ENCODE peak calls at places on chromosomes 7 and 10, in nine cellular contexts. M is body of pancreas; K is tibial nerve; Q is GM23248; G is cardiac muscle cell; X is testis; C is DND-41; Z is effector memory CD4-positive, alpha-beta T cell; I is naive thymus-derived CD4-positive, alpha-beta T cell. E is an unnamed sample. For H3K9me3 and H3K27me3, the result is how much of the 10 kb centered on the place peaks cover.

GRCh38 chr10:4810093-4810492 is 15.9 kb upstream of the AKR1E2 start:
- DNase-seq in I (no peak), M (no peak), C (no peak), G (no peak), Z (no peak), X (no peak), K (no peak), Q (no peak), E (no peak)

GRCh38 chr7:98120559-98120958 is 13.9 kb downstream of the LMTK2 start:
- DNase-seq in C (no peak), G (peak), M (no peak), Z (no peak), K (no peak), X (no peak), Q (no peak), I (no peak), E (no peak)

GRCh38 chr7:102439963-102440795 is 6.8 kb downstream of the ORAI2 start:
- DNase-seq in G (no peak), I (no peak), Q (peak), Z (no peak), M (no peak), K (no peak), X (no peak), C (no peak), E (no peak)

GRCh38 chr10:79435271-79436065 is 10.0 kb downstream of the ZCCHC24 start:
- DNase-seq in Q (peak), K (no peak), M (no peak), X (no peak), Z (no peak), G (peak), I (no peak), C (no peak), E (no peak)

GRCh38 chr7:86148501-86148900 is 495.2 kb upstream of the GRM3 start:
- DNase-seq in X (no peak), Z (no peak), Q (no peak), K (no peak), I (no peak), C (no peak), M (no peak), G (no peak), E (no peak)

GRCh38 chr7:35761882-35762720 is 38.8 kb upstream of the SEPTIN7 start:
- DNase-seq in C (no peak), M (no peak), I (no peak), Q (peak), Z (no peak), X (no peak), G (no peak), K (no peak), E (no peak)

GRCh38 chr7:101733713-101734475 is 83.5 kb upstream of the CUX1 start:
- DNase-seq in K (no peak), Z (no peak), Q (peak), M (peak), G (peak), X (peak), C (no peak), I (no peak), E (peak)

GRCh38 chr10:102400061-102400460 is 4.6 kb downstream of the NFKB2 start:
- DNase-seq in M (no peak), K (no peak), C (no peak), Q (no peak), I (no peak), G (no peak), X (no peak), Z (no peak), E (no peak)

GRCh38 chr10:27188897-27189296 is 33.7 kb downstream of the MASTL start:
- DNase-seq in Z (no peak), K (no peak), G (no peak), M (no peak), I (no peak), X (no peak), Q (no peak), C (no peak), E (no peak)

GRCh38 chr7:33072471-33072870 is 9.9 kb upstream of the NT5C3A start:
- DNase-seq in Z (no peak), X (no peak), M (no peak), K (no peak), C (no peak), Q (peak), I (no peak), G (no peak), E (no peak)

GRCh38 chr7:48035967-48036478 is 680 bp downstream of the C7orf57 start:
- DNase-seq in C (no peak), X (peak), G (peak), Z (no peak), I (peak), M (peak), K (no peak), Q (peak), E (no peak)

GRCh38 chr10:119203006-119203405 is 4.4 kb upstream of the GRK5 start:
- DNase-seq in Q (peak), Z (no peak), G (no peak), C (no peak), X (no peak), K (no peak), M (no peak), I (no peak), E (no peak)

GRCh38 chr7:102284891-102285540 is 1.7 kb upstream of the SH2B2 start:
- DNase-seq in K (no peak), I (no peak), Z (no peak), Q (no peak), G (no peak), X (no peak), M (no peak), C (no peak), E (no peak)

GRCh38 chr10:119030421-119031250 is 1.1 kb downstream of the NANOS1 start:
- DNase-seq in M (peak), X (peak), Z (peak), I (peak), K (no peak), C (peak), G (peak), Q (peak), E (peak)

DNA sequence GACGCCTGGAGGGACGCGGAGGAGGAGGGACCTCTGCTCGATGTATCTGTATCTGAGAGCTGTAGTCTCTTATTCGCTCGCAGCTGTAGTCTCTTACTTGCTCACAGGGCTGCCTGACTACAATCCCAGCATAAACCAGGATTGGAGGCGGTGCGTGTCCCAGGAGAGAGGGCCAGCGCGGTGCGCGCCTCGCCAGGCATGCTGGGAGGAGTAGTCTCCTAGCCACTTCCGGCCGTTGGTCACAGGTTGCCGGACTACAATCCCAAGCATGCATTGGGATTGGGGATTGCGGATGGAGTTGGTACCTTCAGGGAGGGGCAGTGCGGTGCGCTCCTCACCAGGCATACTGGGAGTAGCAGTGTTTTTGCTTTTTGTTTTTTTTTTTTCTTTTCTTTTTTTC is 421.7 kb upstream of the NUPR2 start:
- DNase-seq in C (no peak), G (no peak), M (no peak), K (no peak), Z (no peak), X (peak), I (no peak), Q (no peak), E (no peak)
- H3K9me3 ChIP-seq in C (under half), G (under half), M (under half), K (under half), Z (under half), X (under half), I (under half), Q (under half), E (under half)

GRCh38 chr7:45157286-45157652 is 322 bp upstream of the RAMP3 start:
- DNase-seq in Z (no peak), G (no peak), C (no peak), K (no peak), M (no peak), Q (no peak), I (no peak), X (no peak), E (no peak)

GRCh38 chr7:45159296-45159695 is 1.7 kb downstream of the RAMP3 start:
- DNase-seq in Q (no peak), K (no peak), I (no peak), Z (no peak), G (no peak), X (no peak), C (no peak), M (no peak), E (no peak)

GRCh38 chr7:45155941-45156340 is 1.6 kb upstream of the RAMP3 start:
- DNase-seq in G (no peak), K (no peak), C (no peak), Q (no peak), Z (no peak), X (no peak), I (no peak), M (no peak), E (no peak)

GRCh38 chr7:45156516-45157272 is 897 bp upstream of the RAMP3 start:
- DNase-seq in M (no peak), I (no peak), K (no peak), Z (no peak), C (no peak), G (no peak), Q (no peak), X (no peak), E (no peak)

DNA sequence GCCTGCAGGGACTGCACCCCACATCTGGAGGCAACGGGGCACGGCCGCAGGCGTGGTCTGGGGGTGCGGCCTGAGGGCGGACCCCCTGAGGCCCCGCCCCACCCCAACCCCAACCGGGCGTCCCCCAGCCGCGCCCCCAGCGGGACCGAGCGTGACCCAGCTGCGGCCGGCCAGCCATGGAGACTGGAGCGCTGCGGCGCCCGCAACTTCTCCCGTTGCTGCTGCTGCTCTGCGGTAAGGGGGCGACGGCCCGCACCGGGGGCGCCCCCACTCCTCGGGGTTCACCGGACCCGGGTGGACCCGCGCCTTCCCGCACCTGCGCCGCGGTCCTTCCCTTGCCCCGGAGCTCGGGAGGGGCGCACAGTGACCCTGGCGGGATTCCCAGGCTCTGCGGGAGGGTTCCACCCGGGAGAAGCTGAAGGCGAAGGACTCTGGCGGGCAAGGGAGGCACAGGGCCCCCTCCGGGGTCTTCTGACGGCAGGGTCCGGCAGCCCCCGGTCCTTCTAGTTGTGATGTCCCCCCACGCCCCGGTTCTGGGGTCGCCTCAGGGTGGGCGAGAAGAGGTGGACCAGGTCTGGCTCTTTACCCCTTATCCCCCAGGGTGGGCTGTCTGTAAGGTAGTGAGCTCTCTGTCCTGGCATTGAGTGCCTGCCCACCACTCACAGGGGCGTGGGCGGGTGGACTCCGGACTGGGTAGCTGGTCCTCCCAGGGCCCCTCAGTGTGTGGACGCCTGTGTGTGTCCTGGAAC is at the start of gene RAMP3:
- DNase-seq in G (peak), Z (no peak), I (no peak), M (no peak), C (no peak), X (no peak), K (no peak), Q (peak), E (no peak)
- H3K4me3 ChIP-seq in G (peak), Z (no peak), I (no peak), M (no peak), C (no peak), X (peak), K (peak), Q (no peak), E (no peak)

GRCh38 chr7:139488810-139489209 is 5.3 kb upstream of the KLRG2 start:
- DNase-seq in M (no peak), I (no peak), Z (no peak), K (no peak), X (no peak), C (no peak), Q (peak), G (no peak), E (no peak)
- H3K27me3 ChIP-seq in M (under half), I (under half), Z (under half), K (under half), X (under half), C (under half), Q (under half), G (half or more), E (under half)

DNA sequence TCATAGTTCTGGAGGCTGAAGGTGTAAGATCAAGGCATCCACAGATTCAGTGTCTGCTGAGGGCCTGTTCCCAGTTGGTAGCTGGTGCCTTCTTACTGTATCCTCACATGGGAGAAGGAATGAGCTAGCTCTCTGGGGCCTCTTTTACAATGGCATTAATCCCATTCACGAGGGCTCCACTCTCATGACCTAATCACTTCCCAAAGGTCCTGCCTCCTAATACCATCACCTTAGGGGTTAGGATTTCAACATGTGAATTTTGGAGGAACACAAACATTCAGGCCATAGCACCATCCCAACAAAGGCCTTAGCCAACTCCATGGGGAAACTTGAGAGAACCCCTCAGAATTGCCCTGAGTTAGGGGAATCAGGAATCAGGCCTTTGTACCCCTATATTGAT is 66.1 kb upstream of the CREB5 start:
- DNase-seq in M (no peak), Z (no peak), X (no peak), C (no peak), I (no peak), Q (no peak), K (no peak), G (no peak), E (no peak)
- H3K9me3 ChIP-seq in M (under half), Z (under half), X (under half), C (under half), I (under half), Q (under half), K (under half), G (under half), E (under half)

GRCh38 chr10:69181433-69181832 is 1.4 kb downstream of the SUPV3L1 start:
- DNase-seq in M (no peak), K (no peak), I (no peak), C (no peak), G (no peak), X (no peak), Z (no peak), Q (peak), E (no peak)
- H3K4me3 ChIP-seq in M (no peak), K (peak), I (peak), C (peak), G (peak), X (no peak), Z (peak), Q (peak), E (peak)

GRCh38 chr7:151946932-151947331 is 9.3 kb upstream of the GALNTL5 start:
- DNase-seq in K (no peak), G (no peak), I (no peak), Z (no peak), X (no peak), M (no peak), C (no peak), Q (no peak), E (no peak)
- H3K27me3 ChIP-seq in K (under half), G (under half), I (under half), Z (under half), X (under half), M (under half), C (under half), Q (under half), E (under half)

GRCh38 chr7:157726764-157727163 is 390.0 kb downstream of the DNAJB6 start:
- DNase-seq in M (no peak), G (no peak), Q (no peak), I (no peak), K (no peak), C (no peak), X (no peak), Z (no peak), E (no peak)

GRCh38 chr7:157729566-157729965 is 392.8 kb downstream of the DNAJB6 start:
- DNase-seq in Z (no peak), G (no peak), C (no peak), Q (no peak), M (no peak), I (no peak), K (no peak), X (no peak), E (no peak)

GRCh38 chr7:157734926-157735640 is 398.3 kb downstream of the DNAJB6 start:
- DNase-seq in G (no peak), C (no peak), Q (no peak), K (no peak), Z (no peak), X (no peak), M (no peak), I (no peak), E (no peak)

GRCh38 chr7:157727964-157728615 is 391.3 kb downstream of the DNAJB6 start:
- DNase-seq in I (no peak), Z (no peak), G (no peak), K (no peak), X (no peak), C (no peak), M (no peak), Q (no peak), E (no peak)

DNA sequence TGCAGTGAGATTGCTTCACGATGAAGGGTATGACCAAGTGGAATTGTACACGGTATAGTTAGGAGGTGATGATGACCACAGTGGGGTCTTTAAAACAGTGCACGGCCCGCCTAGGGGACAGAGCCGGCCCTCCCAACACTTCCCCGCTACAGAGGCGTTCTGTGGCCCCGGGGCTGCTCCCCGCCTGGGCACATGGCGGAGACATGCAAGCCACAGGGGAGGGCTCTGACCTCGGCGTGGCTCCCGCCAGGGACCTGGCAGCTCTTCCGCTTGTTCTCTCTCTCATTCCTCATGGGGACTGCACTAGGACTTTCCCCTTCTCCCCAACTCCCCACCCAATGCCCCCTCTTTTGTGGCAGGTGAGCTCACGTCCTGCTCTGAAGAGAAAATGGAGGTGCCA is 393.8 kb downstream of the DNAJB6 start:
- DNase-seq in M (no peak), C (no peak), K (no peak), Q (no peak), Z (no peak), I (no peak), G (no peak), X (no peak), E (no peak)
- H3K9me3 ChIP-seq in M (under half), C (under half), K (under half), Q (under half), Z (under half), I (under half), G (under half), X (under half), E (under half)

DNA sequence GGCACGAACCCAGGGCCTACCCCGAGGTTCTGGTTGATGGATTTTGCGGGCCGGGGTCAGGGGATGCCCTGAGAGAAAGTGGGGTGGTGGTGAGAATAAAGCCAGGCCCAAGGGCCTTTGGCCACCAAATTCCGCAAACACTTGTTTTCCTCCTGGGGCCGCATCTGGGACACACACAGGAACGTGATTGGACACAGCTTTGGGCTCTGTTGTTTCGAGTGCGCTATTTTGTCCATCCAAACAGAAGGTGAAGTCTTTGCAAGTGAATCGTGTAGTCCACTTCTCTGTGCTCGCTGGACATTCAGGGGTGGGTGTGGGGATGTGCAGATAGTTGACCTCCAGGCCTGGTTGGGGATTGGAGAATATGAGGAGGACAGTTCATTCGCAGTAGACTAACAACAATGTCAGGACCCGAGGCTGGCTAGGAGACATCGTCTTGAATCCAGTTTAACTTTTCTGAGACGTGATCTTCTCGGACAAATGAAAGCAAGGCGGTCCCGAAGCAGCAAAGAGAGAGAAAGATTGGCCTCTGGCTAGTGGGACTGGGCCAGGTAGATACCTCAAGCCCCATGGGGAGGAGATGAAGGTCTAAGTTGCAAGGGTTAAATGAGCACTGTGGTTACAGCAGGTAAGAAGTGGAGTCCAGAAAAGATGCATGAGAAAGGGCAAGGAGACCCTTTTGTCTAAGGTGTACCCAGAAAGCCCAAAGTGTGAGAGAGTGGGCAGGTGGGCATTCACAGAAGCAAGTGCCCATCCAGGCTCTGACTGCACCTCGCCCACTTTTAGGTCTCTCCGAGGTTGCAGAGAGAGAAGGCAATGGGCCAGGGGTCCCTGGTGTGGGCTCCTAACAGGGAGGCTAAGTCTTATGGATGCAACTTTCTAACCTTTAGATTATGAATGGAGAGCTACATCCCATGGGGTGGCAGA is 761 bp upstream of the FAM131B start:
- DNase-seq in I (no peak), Q (no peak), G (no peak), M (no peak), Z (no peak), C (no peak), X (no peak), K (no peak), E (no peak)
- H3K4me3 ChIP-seq in I (no peak), Q (no peak), G (peak), M (no peak), Z (peak), C (peak), X (no peak), K (peak), E (no peak)

GRCh38 chr7:157112706-157113105 is 26.0 kb upstream of the UBE3C start:
- DNase-seq in M (no peak), Z (no peak), Q (no peak), I (no peak), K (no peak), C (no peak), X (no peak), G (no peak), E (no peak)
- H3K27me3 ChIP-seq in M (under half), Z (under half), Q (under half), I (under half), K (under half), C (under half), X (under half), G (under half), E (under half)

GRCh38 chr10:131113892-131114291 is 197.6 kb downstream of the TCERG1L start:
- DNase-seq in G (no peak), K (no peak), I (no peak), X (no peak), Q (no peak), M (no peak), Z (no peak), C (no peak), E (no peak)
- H3K9me3 ChIP-seq in G (under half), K (under half), I (under half), X (under half), Q (under half), M (under half), Z (under half), C (under half), E (under half)

E was measured in CD4-positive, CD25-positive, alpha-beta regulatory T cell.